ENCODE peak calls at places on chromosomes 13 and 19, in four cellular contexts. I, Y, P and W are unnamed samples.

GRCh38 chr19:46759817-46760333 is 13.6 kb upstream of the STRN4 start:
- DNase-seq in I (no peak), Y (peak), P (peak), W (no peak)

GRCh38 chr19:47305309-47305751 is 4.3 kb upstream of the C5AR1 start:
- DNase-seq in I (peak), Y (peak), P (peak), W (peak)

GRCh38 chr19:42271045-42271419 is 2.0 kb downstream of the CIC start:
- DNase-seq in I (no peak), Y (no peak), P (no peak), W (no peak)

GRCh38 chr13:106656214-106656613 is 88.3 kb upstream of the ARGLU1 start:
- DNase-seq in I (no peak), Y (no peak), P (no peak), W (no peak)

GRCh38 chr19:14459703-14460102 is 15.5 kb downstream of the PTGER1 start:
- DNase-seq in I (no peak), Y (no peak), P (no peak), W (no peak)

GRCh38 chr19:48644839-48645651 is 942 bp downstream of the CA11 start:
- DNase-seq in I (peak), Y (peak), P (no peak), W (peak)

GRCh38 chr13:101475536-101475935 is 23.1 kb downstream of the ITGBL1 start:
- DNase-seq in I (no peak), Y (no peak), P (no peak), W (no peak)

GRCh38 chr19:11027381-11027780 is 61.9 kb upstream of the LDLR start:
- DNase-seq in I (no peak), Y (no peak), P (no peak), W (no peak)

GRCh38 chr13:114140131-114140908 is 7.9 kb upstream of the RASA3 start:
- DNase-seq in I (no peak), Y (no peak), P (no peak), W (no peak)

GRCh38 chr13:44710576-44710975 is 134.4 kb upstream of the TSC22D1 start:
- DNase-seq in I (no peak), Y (peak), P (peak), W (peak)

GRCh38 chr13:113897161-113897560 is 33.3 kb upstream of the GAS6 start:
- DNase-seq in I (no peak), Y (peak), P (peak), W (peak)

GRCh38 chr19:6736917-6737283 is 480 bp downstream of the GPR108 start:
- DNase-seq in I (no peak), Y (no peak), P (no peak), W (no peak)

GRCh38 chr13:44331912-44332840 is 41.4 kb upstream of the SERP2 start:
- DNase-seq in I (no peak), Y (peak), P (peak), W (peak)

GRCh38 chr19:44671400-44671799 is at the start of gene CEACAM19:
- DNase-seq in I (no peak), Y (no peak), P (no peak), W (no peak)

GRCh38 chr19:54952591-54953344 is 5.4 kb upstream of the NLRP7 start:
- DNase-seq in I (no peak), Y (peak), P (no peak), W (no peak)

GRCh38 chr19:30249911-30250310 is 122.3 kb upstream of the ZNF536 start:
- DNase-seq in I (no peak), Y (no peak), P (no peak), W (no peak)

GRCh38 chr13:45206340-45206739 is 5.5 kb upstream of the KCTD4 start:
- DNase-seq in I (peak), Y (peak), P (peak), W (peak)

GRCh38 chr13:105452895-105453294 is 1082.6 kb downstream of the EFNB2 start:
- DNase-seq in I (no peak), Y (no peak), P (no peak), W (no peak)

GRCh38 chr19:14507704-14508246 is 10.4 kb downstream of the DNAJB1 start:
- DNase-seq in I (no peak), Y (no peak), P (no peak), W (peak)

GRCh38 chr13:40350283-40350992 is 316.0 kb downstream of the FOXO1 start:
- DNase-seq in I (no peak), Y (no peak), P (no peak), W (no peak)

GRCh38 chr19:1746401-1747284 is 6.7 kb upstream of the ONECUT3 start:
- DNase-seq in I (no peak), Y (peak), P (no peak), W (no peak)

GRCh38 chr19:49421039-49421877 is 2.0 kb downstream of the PTH2 start:
- DNase-seq in I (peak), Y (peak), P (no peak), W (no peak)

GRCh38 chr19:29062486-29063435 is 150.2 kb downstream of the UQCRFS1 start:
- DNase-seq in I (no peak), Y (no peak), P (no peak), W (no peak)

GRCh38 chr19:45276284-45276687 is 25.2 kb downstream of the MARK4 start:
- DNase-seq in I (no peak), Y (no peak), P (no peak), W (no peak)

GRCh38 chr13:53010374-53011105 is 18.1 kb upstream of the OLFM4 start:
- DNase-seq in I (no peak), Y (no peak), P (no peak), W (no peak)

GRCh38 chr19:19113040-19113541 is 25.2 kb downstream of the TMEM161A start:
- DNase-seq in I (no peak), Y (peak), P (no peak), W (peak)

GRCh38 chr13:39144941-39145533 is 106.8 kb downstream of the NHLRC3 start:
- DNase-seq in I (peak), Y (peak), P (peak), W (peak)

GRCh38 chr19:42068361-42068755 is 1.6 kb downstream of the GRIK5 start:
- DNase-seq in I (no peak), Y (no peak), P (no peak), W (no peak)

GRCh38 chr19:58328999-58329398 is 2.2 kb downstream of the ZSCAN22 start:
- DNase-seq in I (no peak), Y (no peak), P (no peak), W (no peak)

GRCh38 chr13:99893567-99893966 is 78.0 kb downstream of the ZIC5 start:
- DNase-seq in I (no peak), Y (no peak), P (no peak), W (no peak)

GRCh38 chr19:19342086-19343015 is 21.7 kb downstream of the MAU2 start:
- DNase-seq in I (no peak), Y (peak), P (no peak), W (peak)

GRCh38 chr19:12648088-12648487 is 18.5 kb downstream of the MAN2B1 start:
- DNase-seq in I (no peak), Y (no peak), P (no peak), W (no peak)

GRCh38 chr13:43963726-43964125 is 84.0 kb downstream of the LACC1 start:
- DNase-seq in I (no peak), Y (no peak), P (no peak), W (no peak)

GRCh38 chr13:49635599-49636433 is 7.5 kb downstream of the ARL11 start:
- DNase-seq in I (no peak), Y (peak), P (no peak), W (no peak)

GRCh38 chr19:35561436-35561835 is 2.0 kb downstream of the ATP4A start:
- DNase-seq in I (no peak), Y (no peak), P (no peak), W (no peak)

GRCh38 chr19:12364391-12365093 is 941 bp downstream of the ZNF442 start:
- DNase-seq in I (peak), Y (no peak), P (peak), W (no peak)

GRCh38 chr13:105410602-105411001 is 1124.9 kb downstream of the EFNB2 start:
- DNase-seq in I (peak), Y (no peak), P (peak), W (no peak)

GRCh38 chr19:29622191-29623070 is 16.3 kb downstream of the POP4 start:
- DNase-seq in I (no peak), Y (peak), P (no peak), W (no peak)